ENCODE peak calls at places on chromosome 6, in six cellular contexts. R, I, N, G, Q and Y are unnamed samples.

GRCh38 chr6:14200047-14200446 is 82.5 kb downstream of the CD83 start:
- DNase-seq in R (no peak), I (no peak), N (no peak), G (no peak), Q (no peak), Y (no peak)

GRCh38 chr6:148199584-148199983 is 143.1 kb upstream of the SASH1 start:
- DNase-seq in R (no peak), I (no peak), N (no peak), G (no peak), Q (no peak), Y (no peak)

GRCh38 chr6:7904654-7905319 is 5.8 kb downstream of the TXNDC5 start:
- DNase-seq in R (no peak), I (no peak), N (no peak), G (no peak), Q (no peak), Y (no peak)

GRCh38 chr6:1667012-1667804 is 57.5 kb downstream of the FOXC1 start:
- DNase-seq in R (no peak), I (peak), N (no peak), G (no peak), Q (no peak), Y (no peak)

GRCh38 chr6:125732398-125732797 is 17.0 kb upstream of the HEY2 start:
- DNase-seq in R (no peak), I (no peak), N (no peak), G (no peak), Q (no peak), Y (no peak)

GRCh38 chr6:140124498-140124897 is 750.0 kb upstream of the CITED2 start:
- DNase-seq in R (no peak), I (no peak), N (no peak), G (no peak), Q (no peak), Y (no peak)

GRCh38 chr6:167750956-167751358 is 75.8 kb upstream of the AFDN start:
- DNase-seq in R (no peak), I (no peak), N (no peak), G (no peak), Q (no peak), Y (no peak)

GRCh38 chr6:166862287-166862977 is 93.9 kb downstream of the RNASET2 start:
- DNase-seq in R (peak), I (peak), N (no peak), G (peak), Q (no peak), Y (no peak)

GRCh38 chr6:153028261-153028660 is 25.8 kb upstream of the MTRF1L start:
- DNase-seq in R (no peak), I (no peak), N (no peak), G (no peak), Q (no peak), Y (no peak)

GRCh38 chr6:4134841-4135664 is at the start of gene ECI2:
- DNase-seq in R (peak), I (peak), N (peak), G (peak), Q (peak), Y (peak)